ENCODE peak calls at places on chromosomes 13 and 19, in seven cellular contexts. M is hippocampal formation, O is EL, J is suprapubic skin, Q is uterus, C is A172, L is kidney. E is an unnamed sample.

GRCh38 chr13:47555235-47555634 is 445.8 kb downstream of the SUCLA2 start:
- DNase-seq in M (no peak), O (no peak), J (no peak), Q (no peak), C (peak; percentile 10), L (no peak), E (no peak)

GRCh38 chr13:112358156-112358555 is 18.0 kb upstream of the SPACA7 start:
- DNase-seq in M (no peak), O (no peak), J (no peak), Q (no peak), C (no peak), L (no peak), E (no peak)

GRCh38 chr19:18650468-18651001 is 13.7 kb downstream of the KLHL26 start:
- DNase-seq in M (no peak), O (peak; percentile 80), J (peak; percentile 94), Q (peak; percentile 76), C (no peak), L (peak; percentile 95), E (peak; percentile 70)

GRCh38 chr13:38394777-38395504 is 45.3 kb downstream of the UFM1 start:
- DNase-seq in M (no peak), O (peak; percentile 51), J (no peak), Q (no peak), C (no peak), L (no peak), E (no peak)

GRCh38 chr19:44682807-44683206 is 11.5 kb downstream of the CEACAM19 start:
- DNase-seq in M (no peak), O (no peak), J (no peak), Q (no peak), C (no peak), L (no peak), E (no peak)

GRCh38 chr19:12244370-12244769 is 50.3 kb downstream of the ZNF44 start:
- DNase-seq in M (no peak), O (no peak), J (no peak), Q (no peak), C (no peak), L (no peak), E (no peak)

GRCh38 chr19:40954573-40954972 is 36.5 kb upstream of the CYP2B6 start:
- DNase-seq in M (no peak), O (no peak), J (no peak), Q (no peak), C (no peak), L (no peak), E (no peak)

GRCh38 chr19:3837922-3838321 is 30.9 kb downstream of the ZFR2 start:
- DNase-seq in M (no peak), O (no peak), J (no peak), Q (no peak), C (no peak), L (no peak), E (no peak)

GRCh38 chr19:11405846-11406643 is 13.1 kb downstream of the RGL3 start:
- DNase-seq in M (no peak), O (no peak), J (no peak), Q (no peak), C (no peak), L (peak; percentile 72), E (no peak)

GRCh38 chr19:56066152-56067023 is 54.7 kb downstream of the ZNF787 start:
- DNase-seq in M (no peak), O (peak; percentile 61), J (no peak), Q (peak; percentile 48), C (peak; percentile 72), L (peak; percentile 89), E (no peak)

GRCh38 chr13:100195568-100195967 is 106.7 kb downstream of the PCCA start:
- DNase-seq in M (no peak), O (no peak), J (no peak), Q (no peak), C (no peak), L (no peak), E (no peak)

GRCh38 chr19:14533450-14533849 is 4.1 kb downstream of the TECR start:
- DNase-seq in M (no peak), O (no peak), J (no peak), Q (no peak), C (no peak), L (no peak), E (no peak)

GRCh38 chr13:30872685-30873443 is 33.2 kb upstream of the MEDAG start:
- DNase-seq in M (peak; percentile 14), O (peak; percentile 87), J (no peak), Q (peak; percentile 83), C (peak; percentile 71), L (no peak), E (peak; percentile 66)

GRCh38 chr19:10535613-10536012 is 8.1 kb upstream of the ATG4D start:
- DNase-seq in M (no peak), O (no peak), J (no peak), Q (no peak), C (no peak), L (no peak), E (no peak)

GRCh38 chr13:33172400-33172799 is 113.2 kb downstream of the STARD13 start:
- DNase-seq in M (no peak), O (no peak), J (no peak), Q (no peak), C (no peak), L (no peak), E (no peak)

GRCh38 chr13:28220166-28220565 is 81.8 kb downstream of the PAN3 start:
- DNase-seq in M (no peak), O (peak; percentile 9), J (no peak), Q (no peak), C (no peak), L (no peak), E (no peak)